ENCODE peak calls at places on chromosomes 7 and 10, in ten cellular contexts. T, F, I, J, C, P, N, V, M and U are unnamed samples.

GRCh38 chr7:131627589-131628212 is 71.3 kb upstream of the PODXL start:
- DNase-seq in T (no peak), F (no peak), I (no peak), J (no peak), C (no peak), P (no peak), N (peak), V (no peak), M (no peak), U (no peak)

GRCh38 chr10:63885159-63885558 is 364.0 kb downstream of the REEP3 start:
- DNase-seq in T (no peak), F (no peak), I (no peak), J (no peak), C (no peak), P (no peak), N (no peak), V (no peak), M (no peak), U (no peak)

GRCh38 chr10:91124016-91124415 is 96.4 kb upstream of the PCGF5 start:
- DNase-seq in T (no peak), F (no peak), I (no peak), J (no peak), C (no peak), P (no peak), N (no peak), V (no peak), M (no peak), U (no peak)

GRCh38 chr10:97849101-97849490 is 547 bp upstream of the GOLGA7B start:
- DNase-seq in T (no peak), F (no peak), I (no peak), J (no peak), C (peak), P (no peak), N (peak), V (no peak), M (peak), U (no peak)

GRCh38 chr7:107966701-107967100 is 36.3 kb downstream of the LAMB1 start:
- DNase-seq in T (no peak), F (peak), I (no peak), J (no peak), C (no peak), P (no peak), N (no peak), V (no peak), M (peak), U (no peak)

GRCh38 chr10:79241990-79242619 is 105.2 kb upstream of the PPIF start:
- DNase-seq in T (no peak), F (no peak), I (peak), J (peak), C (peak), P (peak), N (peak), V (no peak), M (peak), U (no peak)

GRCh38 chr10:31698169-31698890 is 230.3 kb downstream of the ARHGAP12 start:
- DNase-seq in T (peak), F (no peak), I (peak), J (peak), C (no peak), P (no peak), N (no peak), V (peak), M (no peak), U (no peak)

GRCh38 chr10:126043389-126043788 is 147.0 kb downstream of the FANK1 start:
- DNase-seq in T (no peak), F (no peak), I (no peak), J (no peak), C (no peak), P (no peak), N (no peak), V (no peak), M (no peak), U (no peak)

GRCh38 chr7:45073031-45073842 is 15.5 kb downstream of the NACAD start:
- DNase-seq in T (no peak), F (no peak), I (peak), J (no peak), C (no peak), P (no peak), N (no peak), V (no peak), M (peak), U (no peak)

GRCh38 chr10:132306951-132307751 is 599 bp downstream of the STK32C start:
- DNase-seq in T (no peak), F (peak), I (no peak), J (no peak), C (no peak), P (peak), N (peak), V (no peak), M (peak), U (no peak)

GRCh38 chr10:63819753-63820347 is 298.6 kb downstream of the REEP3 start:
- DNase-seq in T (peak), F (peak), I (peak), J (peak), C (peak), P (no peak), N (peak), V (peak), M (peak), U (peak)

GRCh38 chr10:28463676-28464395 is 69.1 kb upstream of the WAC start:
- DNase-seq in T (no peak), F (no peak), I (no peak), J (no peak), C (no peak), P (no peak), N (peak), V (no peak), M (no peak), U (no peak)

GRCh38 chr7:137804819-137805218 is 42.0 kb downstream of the DGKI start:
- DNase-seq in T (no peak), F (no peak), I (no peak), J (no peak), C (no peak), P (no peak), N (no peak), V (no peak), M (no peak), U (no peak)

GRCh38 chr7:47422631-47423030 is 159.3 kb downstream of the TNS3 start:
- DNase-seq in T (no peak), F (no peak), I (no peak), J (no peak), C (no peak), P (no peak), N (no peak), V (no peak), M (no peak), U (no peak)

GRCh38 chr10:56823849-56824248 is 462.8 kb upstream of the ZWINT start:
- DNase-seq in T (no peak), F (peak), I (peak), J (no peak), C (peak), P (peak), N (no peak), V (no peak), M (peak), U (no peak)

GRCh38 chr7:100882769-100883526 is 6.6 kb downstream of the UFSP1 start:
- DNase-seq in T (no peak), F (no peak), I (no peak), J (no peak), C (no peak), P (no peak), N (no peak), V (no peak), M (no peak), U (no peak)

GRCh38 chr10:4699950-4700730 is 125.9 kb upstream of the AKR1E2 start:
- DNase-seq in T (no peak), F (no peak), I (no peak), J (no peak), C (no peak), P (no peak), N (no peak), V (no peak), M (no peak), U (no peak)

GRCh38 chr7:155850001-155850436 is 37.8 kb upstream of the SHH start:
- DNase-seq in T (no peak), F (no peak), I (no peak), J (no peak), C (no peak), P (no peak), N (no peak), V (no peak), M (no peak), U (no peak)

GRCh38 chr7:44142028-44142427 is 896 bp upstream of the MYL7 start:
- DNase-seq in T (no peak), F (no peak), I (no peak), J (no peak), C (no peak), P (peak), N (no peak), V (no peak), M (no peak), U (no peak)

GRCh38 chr7:44959433-44959951 is 19.3 kb downstream of the MYO1G start:
- DNase-seq in T (no peak), F (no peak), I (peak), J (no peak), C (no peak), P (no peak), N (no peak), V (no peak), M (no peak), U (no peak)

GRCh38 chr7:44415047-44415446 is 75.4 kb downstream of the NUDCD3 start:
- DNase-seq in T (no peak), F (no peak), I (no peak), J (no peak), C (no peak), P (no peak), N (no peak), V (no peak), M (no peak), U (no peak)

GRCh38 chr7:106568680-106569499 is 92.1 kb downstream of the CCDC71L start:
- DNase-seq in T (peak), F (peak), I (peak), J (no peak), C (peak), P (no peak), N (no peak), V (peak), M (peak), U (no peak)

GRCh38 chr7:116911799-116912198 is 41.5 kb upstream of the ST7 start:
- DNase-seq in T (peak), F (no peak), I (no peak), J (no peak), C (no peak), P (no peak), N (no peak), V (no peak), M (no peak), U (no peak)

DNA sequence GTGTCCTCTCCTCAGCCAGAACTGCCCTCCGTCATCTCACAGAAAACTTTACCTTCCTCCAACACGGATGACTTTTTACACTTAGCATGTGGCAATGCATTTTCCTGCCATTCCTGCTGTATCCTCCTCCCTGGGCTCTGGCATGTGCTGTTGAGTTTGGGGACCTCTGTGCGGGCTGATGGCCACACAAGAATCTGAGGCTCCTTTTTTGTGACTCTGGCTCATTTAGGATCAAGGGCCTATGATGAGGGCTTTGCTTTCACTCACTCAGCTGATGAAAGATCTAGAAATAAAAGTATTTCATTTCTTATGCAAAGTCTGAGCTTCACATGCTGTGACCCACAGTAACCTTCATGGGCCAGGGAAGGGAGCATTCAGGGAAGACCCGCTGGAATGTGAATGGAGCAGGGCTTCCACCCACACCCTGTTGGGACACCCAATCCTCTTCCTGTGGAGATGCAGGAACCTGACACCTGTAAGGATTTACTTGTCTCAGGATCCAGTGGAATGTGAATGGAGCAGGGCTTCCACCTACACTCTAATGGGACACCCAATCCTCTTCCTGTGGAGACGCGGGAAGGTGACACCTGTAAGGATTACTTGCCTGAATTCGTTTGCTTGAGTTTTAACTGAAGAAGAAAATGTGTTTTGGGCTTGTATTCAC is 500.3 kb upstream of the MKI67 start:
- DNase-seq in T (no peak), F (no peak), I (no peak), J (no peak), C (no peak), P (no peak), N (no peak), V (no peak), M (peak), U (no peak)
- H3K4me3 ChIP-seq in T (no peak), F (no peak), I (no peak), J (no peak), C (no peak), P (no peak), N (no peak), V (no peak), M (no peak), U (no peak)

GRCh38 chr10:129768437-129769355 is 195.4 kb downstream of the EBF3 start:
- DNase-seq in T (no peak), F (no peak), I (peak), J (peak), C (no peak), P (no peak), N (no peak), V (no peak), M (peak), U (no peak)
- TF ChIP-seq CTCF in T (no peak), F (no peak), I (peak), J (no peak), C (no peak), P (no peak), N (no peak), V (no peak), M (peak), U (no peak)

DNA sequence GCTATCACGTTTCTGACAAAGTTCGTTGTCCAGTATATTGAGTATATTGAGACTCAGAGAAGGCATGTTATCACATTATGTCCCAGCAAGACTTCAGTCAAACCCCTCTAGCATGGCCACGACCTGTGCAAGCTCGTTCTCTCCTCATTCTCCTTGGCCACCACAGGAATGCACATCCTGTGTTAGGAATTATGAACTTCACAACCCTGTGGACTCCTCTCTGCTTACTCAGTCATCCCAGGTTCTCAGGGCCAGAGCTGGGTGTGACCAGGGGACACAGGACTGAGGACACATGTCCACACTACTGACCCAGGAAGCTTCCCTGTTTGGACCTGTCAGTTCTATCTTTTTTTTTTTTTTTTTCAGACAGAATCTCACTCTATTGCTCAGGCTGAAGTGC is 4.4 kb downstream of the SH2D4B start:
- DNase-seq in T (no peak), F (no peak), I (no peak), J (peak), C (no peak), P (no peak), N (no peak), V (no peak), M (no peak), U (no peak)
- H3K4me3 ChIP-seq in T (no peak), F (no peak), I (no peak), J (no peak), C (no peak), P (no peak), N (no peak), V (no peak), M (no peak), U (no peak)

GRCh38 chr7:128266891-128267839 is 26.1 kb downstream of the LEP start:
- DNase-seq in T (peak), F (peak), I (no peak), J (no peak), C (no peak), P (peak), N (no peak), V (peak), M (peak), U (no peak)
- TF ChIP-seq CTCF in T (peak), F (no peak), I (no peak), J (no peak), C (no peak), P (no peak), N (no peak), V (peak), M (peak), U (no peak)

DNA sequence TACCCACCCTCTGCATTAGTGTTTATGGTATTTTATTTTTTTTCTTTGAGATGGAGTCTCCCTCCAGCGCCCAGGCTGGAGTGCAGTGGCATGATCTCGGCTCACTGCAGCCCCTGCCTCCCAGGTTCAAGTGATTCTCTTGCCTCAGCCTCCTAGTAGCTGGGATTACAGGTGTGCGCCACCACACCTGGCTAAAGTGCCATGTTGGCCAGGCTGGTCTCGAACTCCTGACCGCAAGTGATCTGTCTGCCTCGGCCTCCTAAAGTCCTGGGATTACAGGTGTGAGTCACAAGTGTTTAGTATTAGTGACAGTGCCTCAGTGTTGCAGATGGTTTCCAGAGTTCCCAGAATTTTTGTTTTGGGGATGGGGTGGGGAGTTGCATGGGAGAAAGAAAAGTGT is 120.3 kb downstream of the NPY start:
- DNase-seq in T (no peak), F (no peak), I (no peak), J (no peak), C (no peak), P (no peak), N (no peak), V (no peak), M (no peak), U (no peak)
- H3K4me3 ChIP-seq in T (no peak), F (no peak), I (no peak), J (no peak), C (no peak), P (no peak), N (no peak), V (no peak), M (peak), U (no peak)